ENCODE peak calls at places on chromosomes 6 and 20, in five cellular contexts. One of them, this sample, is unnamed.

GRCh38 chr20:42161228-42161829 is 543.2 kb upstream of the CHD6 start:
- DNase-seq in AG08395: no peak
- DNase-seq in mammary epithelial cell: no peak
- DNase-seq in HFFc6: no peak
- DNase-seq in HFF-Myc: no peak
- DNase-seq in this sample: no peak

GRCh38 chr6:39083111-39083702 is 31.8 kb downstream of the SAYSD1 start:
- DNase-seq in AG08395: no peak
- DNase-seq in mammary epithelial cell: no peak
- DNase-seq in HFFc6: no peak
- DNase-seq in HFF-Myc: no peak
- DNase-seq in this sample: no peak

GRCh38 chr20:17026346-17026745 is 200.5 kb upstream of the PCSK2 start:
- DNase-seq in AG08395: peak
- DNase-seq in mammary epithelial cell: no peak
- DNase-seq in HFFc6: no peak
- DNase-seq in HFF-Myc: no peak
- DNase-seq in this sample: no peak

GRCh38 chr6:133184798-133185380 is 56.3 kb upstream of the EYA4 start:
- DNase-seq in AG08395: peak
- DNase-seq in mammary epithelial cell: no peak
- DNase-seq in HFFc6: no peak
- DNase-seq in HFF-Myc: no peak
- DNase-seq in this sample: no peak

GRCh38 chr20:22833851-22834250 is 201.3 kb upstream of the SSTR4 start:
- DNase-seq in AG08395: no peak
- DNase-seq in mammary epithelial cell: peak
- DNase-seq in HFFc6: no peak
- DNase-seq in HFF-Myc: no peak
- DNase-seq in this sample: no peak

GRCh38 chr20:18684775-18685174 is 96.9 kb downstream of the DTD1 start:
- DNase-seq in AG08395: no peak
- DNase-seq in mammary epithelial cell: no peak
- DNase-seq in HFFc6: no peak
- DNase-seq in HFF-Myc: no peak
- DNase-seq in this sample: no peak

GRCh38 chr6:68975064-68975463 is 340.0 kb downstream of the ADGRB3 start:
- DNase-seq in AG08395: no peak
- DNase-seq in mammary epithelial cell: no peak
- DNase-seq in HFFc6: no peak
- DNase-seq in HFF-Myc: no peak
- DNase-seq in this sample: no peak

GRCh38 chr20:10040070-10040970 is 5.5 kb downstream of the ANKEF1 start:
- DNase-seq in AG08395: peak
- DNase-seq in mammary epithelial cell: peak
- DNase-seq in HFFc6: peak
- DNase-seq in HFF-Myc: peak
- DNase-seq in this sample: peak

GRCh38 chr20:20373046-20373706 is 5.3 kb downstream of the INSM1 start:
- DNase-seq in AG08395: peak
- DNase-seq in mammary epithelial cell: peak
- DNase-seq in HFFc6: peak
- DNase-seq in HFF-Myc: peak
- DNase-seq in this sample: no peak

GRCh38 chr6:163392533-163392932 is 22.0 kb upstream of the QKI start:
- DNase-seq in AG08395: peak
- DNase-seq in mammary epithelial cell: peak
- DNase-seq in HFFc6: no peak
- DNase-seq in HFF-Myc: no peak
- DNase-seq in this sample: peak

GRCh38 chr6:45538636-45539035 is 160.9 kb upstream of the SUPT3H start:
- DNase-seq in AG08395: peak
- DNase-seq in mammary epithelial cell: no peak
- DNase-seq in HFFc6: no peak
- DNase-seq in HFF-Myc: peak
- DNase-seq in this sample: no peak

GRCh38 chr6:129543981-129544380 is 166.0 kb downstream of the ARHGAP18 start:
- DNase-seq in AG08395: no peak
- DNase-seq in mammary epithelial cell: no peak
- DNase-seq in HFFc6: peak
- DNase-seq in HFF-Myc: no peak
- DNase-seq in this sample: no peak

GRCh38 chr6:149701699-149702098 is 16.2 kb downstream of the LATS1 start:
- DNase-seq in AG08395: peak
- DNase-seq in mammary epithelial cell: no peak
- DNase-seq in HFFc6: peak
- DNase-seq in HFF-Myc: no peak
- DNase-seq in this sample: peak

GRCh38 chr20:33061626-33062025 is 7.9 kb downstream of the BPIFB3 start:
- DNase-seq in AG08395: no peak
- DNase-seq in mammary epithelial cell: no peak
- DNase-seq in HFFc6: no peak
- DNase-seq in HFF-Myc: no peak
- DNase-seq in this sample: no peak

GRCh38 chr6:11203306-11204009 is 29.0 kb downstream of the NEDD9 start:
- DNase-seq in AG08395: no peak
- DNase-seq in mammary epithelial cell: no peak
- DNase-seq in HFFc6: no peak
- DNase-seq in HFF-Myc: no peak
- DNase-seq in this sample: no peak

GRCh38 chr6:108800510-108800909 is 47.7 kb upstream of the ARMC2 start:
- DNase-seq in AG08395: peak
- DNase-seq in mammary epithelial cell: no peak
- DNase-seq in HFFc6: no peak
- DNase-seq in HFF-Myc: no peak
- DNase-seq in this sample: no peak

GRCh38 chr6:54646551-54647300 is 199.8 kb upstream of the FAM83B start:
- DNase-seq in AG08395: peak
- DNase-seq in mammary epithelial cell: no peak
- DNase-seq in HFFc6: no peak
- DNase-seq in HFF-Myc: no peak
- DNase-seq in this sample: no peak

GRCh38 chr6:134932121-134932520 is 17.8 kb downstream of the ALDH8A1 start:
- DNase-seq in AG08395: no peak
- DNase-seq in mammary epithelial cell: no peak
- DNase-seq in HFFc6: peak
- DNase-seq in HFF-Myc: no peak
- DNase-seq in this sample: no peak

GRCh38 chr6:137867685-137868509 is 838 bp downstream of the TNFAIP3 start:
- DNase-seq in AG08395: no peak
- DNase-seq in mammary epithelial cell: peak
- DNase-seq in HFFc6: no peak
- DNase-seq in HFF-Myc: no peak
- DNase-seq in this sample: no peak

GRCh38 chr6:63611560-63611959 is 24.0 kb upstream of the PHF3 start:
- DNase-seq in AG08395: no peak
- DNase-seq in mammary epithelial cell: no peak
- DNase-seq in HFFc6: no peak
- DNase-seq in HFF-Myc: no peak
- DNase-seq in this sample: no peak

GRCh38 chr6:107819976-107820551 is 4.0 kb downstream of the SCML4 start:
- DNase-seq in AG08395: peak
- DNase-seq in mammary epithelial cell: peak
- DNase-seq in HFFc6: no peak
- DNase-seq in HFF-Myc: no peak
- DNase-seq in this sample: no peak

GRCh38 chr6:16956371-16956770 is 145.5 kb upstream of the STMND1 start:
- DNase-seq in AG08395: no peak
- DNase-seq in mammary epithelial cell: no peak
- DNase-seq in HFFc6: no peak
- DNase-seq in HFF-Myc: no peak
- DNase-seq in this sample: no peak

GRCh38 chr20:50385733-50386640 is 124.2 kb upstream of the PTPN1 start:
- DNase-seq in AG08395: no peak
- DNase-seq in mammary epithelial cell: no peak
- DNase-seq in HFFc6: no peak
- DNase-seq in HFF-Myc: no peak
- DNase-seq in this sample: no peak

GRCh38 chr6:11810854-11811643 is 32.4 kb upstream of the ADTRP start:
- DNase-seq in AG08395: no peak
- DNase-seq in mammary epithelial cell: no peak
- DNase-seq in HFFc6: no peak
- DNase-seq in HFF-Myc: no peak
- DNase-seq in this sample: no peak

GRCh38 chr6:38131527-38131965 is 312.0 kb downstream of the ZFAND3 start:
- DNase-seq in AG08395: peak
- DNase-seq in mammary epithelial cell: peak
- DNase-seq in HFFc6: peak
- DNase-seq in HFF-Myc: peak
- DNase-seq in this sample: peak

GRCh38 chr6:46773201-46773855 is 19.9 kb upstream of the MEP1A start:
- DNase-seq in AG08395: no peak
- DNase-seq in mammary epithelial cell: no peak
- DNase-seq in HFFc6: no peak
- DNase-seq in HFF-Myc: no peak
- DNase-seq in this sample: no peak

GRCh38 chr6:22929228-22929627 is 359.9 kb downstream of the HDGFL1 start:
- DNase-seq in AG08395: no peak
- DNase-seq in mammary epithelial cell: no peak
- DNase-seq in HFFc6: no peak
- DNase-seq in HFF-Myc: no peak
- DNase-seq in this sample: no peak

GRCh38 chr20:11544029-11544678 is 373.5 kb upstream of the BTBD3 start:
- DNase-seq in AG08395: peak
- DNase-seq in mammary epithelial cell: peak
- DNase-seq in HFFc6: peak
- DNase-seq in HFF-Myc: peak
- DNase-seq in this sample: peak

GRCh38 chr6:126040826-126041225 is 54.5 kb downstream of the TRMT11 start:
- DNase-seq in AG08395: peak
- DNase-seq in mammary epithelial cell: peak
- DNase-seq in HFFc6: peak
- DNase-seq in HFF-Myc: peak
- DNase-seq in this sample: peak

GRCh38 chr6:140572129-140572528 is 1197.7 kb upstream of the CITED2 start:
- DNase-seq in AG08395: peak
- DNase-seq in mammary epithelial cell: peak
- DNase-seq in HFFc6: peak
- DNase-seq in HFF-Myc: peak
- DNase-seq in this sample: peak

This sample was measured in AG08396.